ENCODE peak calls at places on chromosomes 6 and 20, in nine cellular contexts. D, P, V, R, N, M, Y, C and Z are unnamed samples.

GRCh38 chr6:20757761-20758160 is 223.5 kb downstream of the CDKAL1 start:
- DNase-seq in D (no peak), P (no peak), V (peak; percentile 80), R (no peak), N (no peak), M (no peak), Y (no peak), C (no peak), Z (no peak)

GRCh38 chr6:168784426-168784825 is 343.4 kb downstream of the SMOC2 start:
- DNase-seq in D (no peak), P (no peak), V (no peak), R (no peak), N (no peak), M (no peak), Y (no peak), C (no peak), Z (no peak)

GRCh38 chr20:58523072-58523681 is 8.0 kb upstream of the APCDD1L start:
- DNase-seq in D (no peak), P (no peak), V (peak; percentile 90), R (no peak), N (no peak), M (no peak), Y (no peak), C (peak; percentile 27), Z (no peak)

GRCh38 chr20:38700926-38701325 is 23.4 kb upstream of the SLC32A1 start:
- DNase-seq in D (no peak), P (no peak), V (no peak), R (no peak), N (no peak), M (no peak), Y (no peak), C (no peak), Z (no peak)

GRCh38 chr6:119620846-119621570 is 271.4 kb upstream of the MAN1A1 start:
- DNase-seq in D (peak; percentile 22), P (peak; percentile 83), V (no peak), R (peak; percentile 66), N (no peak), M (no peak), Y (no peak), C (peak; percentile 81), Z (no peak)

GRCh38 chr6:145960918-145961604 is 3.1 kb downstream of the SHPRH start:
- DNase-seq in D (no peak), P (peak; percentile 95), V (no peak), R (no peak), N (no peak), M (no peak), Y (no peak), C (peak; percentile 93), Z (no peak)

GRCh38 chr6:66161546-66162108 is 454.6 kb upstream of the EYS start:
- DNase-seq in D (no peak), P (no peak), V (no peak), R (no peak), N (no peak), M (no peak), Y (no peak), C (no peak), Z (no peak)

GRCh38 chr20:8291873-8292272 is 159.8 kb downstream of the PLCB1 start:
- DNase-seq in D (no peak), P (peak; percentile 14), V (no peak), R (peak; percentile 7), N (no peak), M (no peak), Y (no peak), C (peak; percentile 30), Z (no peak)

GRCh38 chr20:52814371-52814770 is 157.8 kb upstream of the TSHZ2 start:
- DNase-seq in D (no peak), P (no peak), V (no peak), R (no peak), N (no peak), M (no peak), Y (no peak), C (no peak), Z (no peak)

GRCh38 chr6:20708367-20709124 is 174.3 kb downstream of the CDKAL1 start:
- DNase-seq in D (no peak), P (peak; percentile 12), V (no peak), R (no peak), N (no peak), M (no peak), Y (no peak), C (peak; percentile 41), Z (no peak)

GRCh38 chr6:3214898-3215297 is 12.6 kb downstream of the TUBB2B start:
- DNase-seq in D (no peak), P (peak; percentile 52), V (no peak), R (no peak), N (no peak), M (no peak), Y (no peak), C (peak; percentile 52), Z (no peak)

GRCh38 chr20:38303908-38304379 is at the start of gene BPI:
- DNase-seq in D (no peak), P (no peak), V (no peak), R (no peak), N (peak; percentile 80), M (no peak), Y (peak; percentile 88), C (peak; percentile 46), Z (no peak)

GRCh38 chr6:30614044-30614842 is 2.8 kb downstream of the PPP1R10 start:
- DNase-seq in D (no peak), P (no peak), V (no peak), R (no peak), N (no peak), M (no peak), Y (no peak), C (peak; percentile 37), Z (no peak)

GRCh38 chr6:34810936-34811632 is 19.2 kb downstream of the BLTP3A start:
- DNase-seq in D (peak; percentile 61), P (no peak), V (no peak), R (no peak), N (no peak), M (no peak), Y (no peak), C (no peak), Z (no peak)

GRCh38 chr20:59124326-59125029 is 39.1 kb upstream of the ZNF831 start:
- DNase-seq in D (no peak), P (no peak), V (no peak), R (no peak), N (no peak), M (no peak), Y (peak; percentile 84), C (no peak), Z (no peak)

GRCh38 chr6:151959086-151959485 is 151.6 kb downstream of the ESR1 start:
- DNase-seq in D (no peak), P (no peak), V (no peak), R (no peak), N (no peak), M (no peak), Y (no peak), C (no peak), Z (no peak)

GRCh38 chr6:151961809-151962208 is 154.3 kb downstream of the ESR1 start:
- DNase-seq in D (no peak), P (no peak), V (no peak), R (no peak), N (no peak), M (no peak), Y (no peak), C (no peak), Z (no peak)

GRCh38 chr6:151963001-151963400 is 155.5 kb downstream of the ESR1 start:
- DNase-seq in D (no peak), P (no peak), V (no peak), R (no peak), N (no peak), M (no peak), Y (no peak), C (no peak), Z (no peak)

GRCh38 chr6:151962246-151962846 is 154.9 kb downstream of the ESR1 start:
- DNase-seq in D (no peak), P (peak; percentile 55), V (no peak), R (no peak), N (no peak), M (no peak), Y (no peak), C (peak; percentile 67), Z (no peak)

GRCh38 chr6:151958332-151958731 is 150.8 kb downstream of the ESR1 start:
- DNase-seq in D (no peak), P (peak; percentile 75), V (no peak), R (no peak), N (no peak), M (no peak), Y (no peak), C (peak; percentile 82), Z (no peak)
- TF ChIP-seq CTCF in D (no peak), P (no peak), V (no peak), R (no peak), N (no peak), M (no peak), Y (no peak), C (no peak), Z (no peak)

GRCh38 chr6:132964868-132965382 is 150.6 kb downstream of the RPS12 start:
- DNase-seq in D (no peak), P (no peak), V (no peak), R (no peak), N (no peak), M (no peak), Y (no peak), C (no peak), Z (no peak)
- TF ChIP-seq CTCF in D (no peak), P (no peak), V (no peak), R (peak; percentile 27), N (no peak), M (no peak), Y (no peak), C (no peak), Z (peak; percentile 74)

GRCh38 chr6:150478651-150479498 is 110.1 kb downstream of the IYD start:
- DNase-seq in D (no peak), P (peak; percentile 27), V (no peak), R (no peak), N (no peak), M (no peak), Y (no peak), C (peak; percentile 16), Z (no peak)
- TF ChIP-seq CTCF in D (no peak), P (no peak), V (no peak), R (no peak), N (no peak), M (no peak), Y (no peak), C (no peak), Z (no peak)

GRCh38 chr6:158796353-158796752 is 22.8 kb downstream of the EZR start:
- DNase-seq in D (no peak), P (no peak), V (no peak), R (no peak), N (no peak), M (peak; percentile 38), Y (no peak), C (no peak), Z (no peak)

GRCh38 chr6:158797331-158798202 is 21.6 kb downstream of the EZR start:
- DNase-seq in D (no peak), P (peak; percentile 86), V (no peak), R (no peak), N (no peak), M (peak; percentile 11), Y (no peak), C (peak; percentile 92), Z (no peak)

GRCh38 chr6:158798311-158798710 is 20.9 kb downstream of the EZR start:
- DNase-seq in D (no peak), P (no peak), V (no peak), R (no peak), N (no peak), M (peak; percentile 44), Y (peak; percentile 83), C (no peak), Z (no peak)

GRCh38 chr6:158801655-158802294 is 17.4 kb downstream of the EZR start:
- DNase-seq in D (peak; percentile 58), P (no peak), V (peak; percentile 44), R (no peak), N (no peak), M (peak; percentile 63), Y (no peak), C (no peak), Z (no peak)

GRCh38 chr6:158799051-158799792 is 19.9 kb downstream of the EZR start:
- DNase-seq in D (peak; percentile 61), P (peak; percentile 58), V (peak; percentile 95), R (no peak), N (no peak), M (peak; percentile 45), Y (no peak), C (peak; percentile 50), Z (no peak)
- TF ChIP-seq CTCF in D (peak; percentile 7), P (no peak), V (no peak), R (no peak), N (no peak), M (no peak), Y (no peak), C (no peak), Z (no peak)